ENCODE peak calls at places on chromosomes 12 and 14, in seven cellular contexts. One of them, this sample, is unnamed.

GRCh38 chr12:3119745-3120660 is 42.8 kb downstream of the TSPAN9 start:
- DNase-seq in dorsolateral prefrontal cortex: no peak
- DNase-seq in mucosa of descending colon: no peak
- DNase-seq in suprapubic skin: no peak
- DNase-seq in astrocyte: peak; percentile 66
- DNase-seq in IMR-90: peak; percentile 6
- DNase-seq in kidney: peak; percentile 91
- DNase-seq in this sample: peak; percentile 89

GRCh38 chr12:82300611-82301010 is 57.6 kb downstream of the CCDC59 start:
- DNase-seq in mucosa of descending colon: no peak
- DNase-seq in suprapubic skin: no peak
- DNase-seq in astrocyte: peak; percentile 14
- DNase-seq in kidney: no peak
- DNase-seq in dorsolateral prefrontal cortex: no peak
- DNase-seq in IMR-90: no peak
- DNase-seq in this sample: no peak

GRCh38 chr14:50038398-50039119 is 77.8 kb downstream of the VCPKMT start:
- DNase-seq in astrocyte: peak; percentile 95
- DNase-seq in dorsolateral prefrontal cortex: no peak
- DNase-seq in kidney: no peak
- DNase-seq in IMR-90: peak; percentile 98
- DNase-seq in mucosa of descending colon: no peak
- DNase-seq in suprapubic skin: no peak
- DNase-seq in this sample: peak; percentile 77

GRCh38 chr12:103758310-103759089 is 82.5 kb downstream of the NT5DC3 start:
- DNase-seq in suprapubic skin: no peak
- DNase-seq in kidney: no peak
- DNase-seq in IMR-90: no peak
- DNase-seq in astrocyte: no peak
- DNase-seq in dorsolateral prefrontal cortex: no peak
- DNase-seq in mucosa of descending colon: no peak
- DNase-seq in this sample: no peak

GRCh38 chr12:48925218-48925871 is at the start of gene FKBP11:
- DNase-seq in IMR-90: peak; percentile 26
- DNase-seq in astrocyte: peak; percentile 25
- DNase-seq in kidney: peak; percentile 91
- DNase-seq in dorsolateral prefrontal cortex: no peak
- DNase-seq in suprapubic skin: peak; percentile 86
- DNase-seq in mucosa of descending colon: peak; percentile 70
- DNase-seq in this sample: peak; percentile 57

GRCh38 chr14:50835280-50835679 is 4.3 kb upstream of the NIN start:
- DNase-seq in astrocyte: peak; percentile 41
- DNase-seq in mucosa of descending colon: no peak
- DNase-seq in suprapubic skin: no peak
- DNase-seq in kidney: no peak
- DNase-seq in dorsolateral prefrontal cortex: no peak
- DNase-seq in IMR-90: peak; percentile 73
- DNase-seq in this sample: no peak

GRCh38 chr14:90416649-90417237 is 19.9 kb downstream of the CALM1 start:
- DNase-seq in dorsolateral prefrontal cortex: no peak
- DNase-seq in IMR-90: no peak
- DNase-seq in suprapubic skin: no peak
- DNase-seq in mucosa of descending colon: no peak
- DNase-seq in kidney: no peak
- DNase-seq in astrocyte: no peak
- DNase-seq in this sample: no peak

GRCh38 chr14:78644824-78645559 is 474.8 kb downstream of the NRXN3 start:
- DNase-seq in kidney: no peak
- DNase-seq in mucosa of descending colon: no peak
- DNase-seq in IMR-90: no peak
- DNase-seq in astrocyte: no peak
- DNase-seq in dorsolateral prefrontal cortex: no peak
- DNase-seq in suprapubic skin: no peak
- DNase-seq in this sample: no peak

GRCh38 chr14:99944241-99944651 is 121.0 kb upstream of the EVL start:
- DNase-seq in astrocyte: no peak
- DNase-seq in kidney: no peak
- DNase-seq in dorsolateral prefrontal cortex: no peak
- DNase-seq in IMR-90: no peak
- DNase-seq in mucosa of descending colon: peak; percentile 53
- DNase-seq in suprapubic skin: no peak
- DNase-seq in this sample: no peak

GRCh38 chr12:92537235-92537960 is 165.4 kb upstream of the PLEKHG7 start:
- DNase-seq in dorsolateral prefrontal cortex: no peak
- DNase-seq in kidney: no peak
- DNase-seq in mucosa of descending colon: no peak
- DNase-seq in suprapubic skin: no peak
- DNase-seq in astrocyte: peak; percentile 33
- DNase-seq in IMR-90: no peak
- DNase-seq in this sample: no peak

GRCh38 chr14:99459491-99460100 is 21.1 kb downstream of the SETD3 start:
- DNase-seq in IMR-90: no peak
- DNase-seq in mucosa of descending colon: no peak
- DNase-seq in suprapubic skin: no peak
- DNase-seq in kidney: no peak
- DNase-seq in astrocyte: no peak
- DNase-seq in dorsolateral prefrontal cortex: no peak
- DNase-seq in this sample: peak; percentile 51

GRCh38 chr14:35123388-35123703 is 994 bp downstream of the PRORP start:
- DNase-seq in astrocyte: no peak
- DNase-seq in suprapubic skin: no peak
- DNase-seq in IMR-90: no peak
- DNase-seq in mucosa of descending colon: no peak
- DNase-seq in dorsolateral prefrontal cortex: no peak
- DNase-seq in kidney: no peak
- DNase-seq in this sample: no peak

GRCh38 chr12:92292016-92292415 is 146.4 kb upstream of the BTG1 start:
- DNase-seq in IMR-90: peak; percentile 47
- DNase-seq in kidney: no peak
- DNase-seq in mucosa of descending colon: no peak
- DNase-seq in dorsolateral prefrontal cortex: no peak
- DNase-seq in suprapubic skin: no peak
- DNase-seq in astrocyte: no peak
- DNase-seq in this sample: peak; percentile 82

GRCh38 chr14:103561381-103562134 is 899 bp downstream of the BAG5 start:
- DNase-seq in mucosa of descending colon: peak; percentile 48
- DNase-seq in IMR-90: peak; percentile 49
- DNase-seq in suprapubic skin: no peak
- DNase-seq in kidney: peak; percentile 80
- DNase-seq in astrocyte: peak; percentile 45
- DNase-seq in dorsolateral prefrontal cortex: no peak
- DNase-seq in this sample: peak; percentile 60

GRCh38 chr12:92955997-92956663 is 27.0 kb upstream of the EEA1 start:
- DNase-seq in mucosa of descending colon: no peak
- DNase-seq in suprapubic skin: no peak
- DNase-seq in kidney: no peak
- DNase-seq in IMR-90: peak; percentile 79
- DNase-seq in dorsolateral prefrontal cortex: no peak
- DNase-seq in astrocyte: peak; percentile 86
- DNase-seq in this sample: peak; percentile 82

GRCh38 chr12:50387487-50387886 is 8.9 kb downstream of the FAM186A start:
- DNase-seq in astrocyte: no peak
- DNase-seq in kidney: no peak
- DNase-seq in IMR-90: no peak
- DNase-seq in mucosa of descending colon: no peak
- DNase-seq in dorsolateral prefrontal cortex: no peak
- DNase-seq in suprapubic skin: no peak
- DNase-seq in this sample: peak; percentile 89

GRCh38 chr12:50508420-50508819 is 3.6 kb downstream of the DIP2B start:
- DNase-seq in IMR-90: no peak
- DNase-seq in suprapubic skin: no peak
- DNase-seq in mucosa of descending colon: no peak
- DNase-seq in astrocyte: no peak
- DNase-seq in dorsolateral prefrontal cortex: no peak
- DNase-seq in kidney: no peak
- DNase-seq in this sample: peak; percentile 32

GRCh38 chr14:64060648-64061096 is 207.9 kb downstream of the SYNE2 start:
- DNase-seq in astrocyte: no peak
- DNase-seq in IMR-90: no peak
- DNase-seq in kidney: no peak
- DNase-seq in suprapubic skin: no peak
- DNase-seq in mucosa of descending colon: peak; percentile 59
- DNase-seq in dorsolateral prefrontal cortex: no peak
- DNase-seq in this sample: peak; percentile 51

GRCh38 chr14:59333668-59334067 is 131.5 kb downstream of the GPR135 start:
- DNase-seq in IMR-90: peak; percentile 95
- DNase-seq in suprapubic skin: no peak
- DNase-seq in kidney: no peak
- DNase-seq in mucosa of descending colon: peak; percentile 10
- DNase-seq in astrocyte: peak; percentile 95
- DNase-seq in dorsolateral prefrontal cortex: no peak
- DNase-seq in this sample: peak; percentile 97

GRCh38 chr12:109542014-109542413 is 31.3 kb downstream of the MMAB start:
- DNase-seq in IMR-90: peak; percentile 66
- DNase-seq in astrocyte: peak; percentile 70
- DNase-seq in dorsolateral prefrontal cortex: no peak
- DNase-seq in suprapubic skin: no peak
- DNase-seq in mucosa of descending colon: no peak
- DNase-seq in kidney: no peak
- DNase-seq in this sample: no peak

GRCh38 chr12:31750747-31751039 is 21.9 kb upstream of the AMN1 start:
- DNase-seq in dorsolateral prefrontal cortex: no peak
- DNase-seq in mucosa of descending colon: no peak
- DNase-seq in IMR-90: no peak
- DNase-seq in kidney: no peak
- DNase-seq in astrocyte: no peak
- DNase-seq in suprapubic skin: no peak
- DNase-seq in this sample: no peak

GRCh38 chr12:31752450-31752849 is 23.6 kb upstream of the AMN1 start:
- DNase-seq in dorsolateral prefrontal cortex: no peak
- DNase-seq in kidney: no peak
- DNase-seq in astrocyte: no peak
- DNase-seq in IMR-90: no peak
- DNase-seq in mucosa of descending colon: no peak
- DNase-seq in suprapubic skin: no peak
- DNase-seq in this sample: no peak

GRCh38 chr12:31745242-31745641 is 16.4 kb upstream of the AMN1 start:
- DNase-seq in suprapubic skin: no peak
- DNase-seq in astrocyte: no peak
- DNase-seq in IMR-90: no peak
- DNase-seq in dorsolateral prefrontal cortex: no peak
- DNase-seq in kidney: no peak
- DNase-seq in mucosa of descending colon: no peak
- DNase-seq in this sample: no peak

GRCh38 chr12:31749024-31749704 is 20.3 kb upstream of the AMN1 start:
- DNase-seq in kidney: no peak
- DNase-seq in IMR-90: peak; percentile 98
- DNase-seq in mucosa of descending colon: peak; percentile 91
- DNase-seq in suprapubic skin: no peak
- DNase-seq in astrocyte: peak; percentile 99
- DNase-seq in dorsolateral prefrontal cortex: no peak
- DNase-seq in this sample: peak; percentile 93
- H3K4me3 ChIP-seq in kidney: no peak overlapping the region
- H3K4me3 ChIP-seq in IMR-90: no peak overlapping the region
- H3K4me3 ChIP-seq in mucosa of descending colon: no peak overlapping the region
- H3K4me3 ChIP-seq in suprapubic skin: no peak overlapping the region
- H3K4me3 ChIP-seq in astrocyte: no peak overlapping the region
- H3K4me3 ChIP-seq in dorsolateral prefrontal cortex: no peak overlapping the region
- H3K4me3 ChIP-seq in this sample: no peak overlapping the region

GRCh38 chr12:94831081-94831747 is 172.3 kb downstream of the NDUFA12 start:
- DNase-seq in IMR-90: no peak
- DNase-seq in dorsolateral prefrontal cortex: no peak
- DNase-seq in kidney: no peak
- DNase-seq in suprapubic skin: no peak
- DNase-seq in mucosa of descending colon: peak; percentile 37
- DNase-seq in astrocyte: no peak
- DNase-seq in this sample: no peak
- H3K4me3 ChIP-seq in IMR-90: no peak overlapping the region
- H3K4me3 ChIP-seq in dorsolateral prefrontal cortex: no peak overlapping the region
- H3K4me3 ChIP-seq in kidney: no peak overlapping the region
- H3K4me3 ChIP-seq in suprapubic skin: no peak overlapping the region
- H3K4me3 ChIP-seq in mucosa of descending colon: no peak overlapping the region
- H3K4me3 ChIP-seq in astrocyte: no peak overlapping the region
- H3K4me3 ChIP-seq in this sample: no peak overlapping the region

GRCh38 chr14:102235275-102235897 is 69.6 kb downstream of the MOK start:
- DNase-seq in kidney: peak; percentile 89
- DNase-seq in IMR-90: peak; percentile 89
- DNase-seq in dorsolateral prefrontal cortex: peak; percentile 62
- DNase-seq in mucosa of descending colon: peak; percentile 91
- DNase-seq in suprapubic skin: no peak
- DNase-seq in astrocyte: peak; percentile 77
- DNase-seq in this sample: peak; percentile 87

GRCh38 chr14:102238766-102239165 is 66.2 kb downstream of the MOK start:
- DNase-seq in kidney: no peak
- DNase-seq in dorsolateral prefrontal cortex: no peak
- DNase-seq in astrocyte: no peak
- DNase-seq in suprapubic skin: no peak
- DNase-seq in mucosa of descending colon: no peak
- DNase-seq in IMR-90: no peak
- DNase-seq in this sample: no peak

GRCh38 chr14:102238131-102238530 is 66.8 kb downstream of the MOK start:
- DNase-seq in IMR-90: peak; percentile 40
- DNase-seq in mucosa of descending colon: no peak
- DNase-seq in astrocyte: no peak
- DNase-seq in suprapubic skin: no peak
- DNase-seq in kidney: no peak
- DNase-seq in dorsolateral prefrontal cortex: no peak
- DNase-seq in this sample: no peak

GRCh38 chr14:102234331-102235264 is 70.4 kb downstream of the MOK start:
- DNase-seq in mucosa of descending colon: no peak
- DNase-seq in suprapubic skin: no peak
- DNase-seq in kidney: no peak
- DNase-seq in IMR-90: no peak
- DNase-seq in astrocyte: no peak
- DNase-seq in dorsolateral prefrontal cortex: no peak
- DNase-seq in this sample: peak; percentile 31

DNA sequence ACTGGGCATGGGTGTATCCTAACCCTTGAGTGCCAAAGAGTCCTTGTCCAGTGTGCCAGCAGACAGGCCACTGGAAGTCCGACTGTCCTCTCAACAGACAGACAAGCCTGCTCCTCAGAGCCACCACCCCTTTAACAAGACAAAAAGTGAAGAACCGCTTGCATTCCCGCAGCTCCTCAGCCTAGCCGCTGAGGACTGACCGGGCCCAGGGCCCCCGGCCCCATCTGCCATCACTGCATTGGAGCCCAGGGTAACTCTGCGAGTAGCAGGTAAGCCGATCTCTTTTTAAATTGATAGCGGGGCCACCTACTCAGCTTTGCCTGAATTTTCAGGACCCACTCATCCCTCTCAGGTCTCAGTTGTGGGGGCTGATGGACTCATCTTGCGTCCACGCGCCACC is 68.9 kb downstream of the MOK start:
- DNase-seq in mucosa of descending colon: no peak
- DNase-seq in suprapubic skin: no peak
- DNase-seq in astrocyte: no peak
- DNase-seq in IMR-90: no peak
- DNase-seq in kidney: no peak
- DNase-seq in dorsolateral prefrontal cortex: no peak
- DNase-seq in this sample: no peak
- H3K4me3 ChIP-seq in mucosa of descending colon: no peak overlapping the region
- H3K4me3 ChIP-seq in suprapubic skin: no peak overlapping the region
- H3K4me3 ChIP-seq in astrocyte: no peak overlapping the region
- H3K4me3 ChIP-seq in IMR-90: no peak overlapping the region
- H3K4me3 ChIP-seq in kidney: no peak overlapping the region
- H3K4me3 ChIP-seq in dorsolateral prefrontal cortex: no peak overlapping the region
- H3K4me3 ChIP-seq in this sample: no peak overlapping the region

GRCh38 chr12:90015228-90015627 is 306.6 kb upstream of the ATP2B1 start:
- DNase-seq in kidney: no peak
- DNase-seq in IMR-90: peak; percentile 16
- DNase-seq in mucosa of descending colon: no peak
- DNase-seq in dorsolateral prefrontal cortex: no peak
- DNase-seq in suprapubic skin: no peak
- DNase-seq in astrocyte: peak; percentile 73
- DNase-seq in this sample: no peak
- H3K4me3 ChIP-seq in kidney: no peak overlapping the region
- H3K4me3 ChIP-seq in IMR-90: no peak overlapping the region
- H3K4me3 ChIP-seq in mucosa of descending colon: no peak overlapping the region
- H3K4me3 ChIP-seq in dorsolateral prefrontal cortex: no peak overlapping the region
- H3K4me3 ChIP-seq in suprapubic skin: no peak overlapping the region
- H3K4me3 ChIP-seq in astrocyte: no peak overlapping the region
- H3K4me3 ChIP-seq in this sample: no peak overlapping the region

GRCh38 chr12:20040194-20040593 is 328.1 kb upstream of the PDE3A start:
- DNase-seq in dorsolateral prefrontal cortex: no peak
- DNase-seq in suprapubic skin: no peak
- DNase-seq in astrocyte: no peak
- DNase-seq in IMR-90: no peak
- DNase-seq in mucosa of descending colon: no peak
- DNase-seq in kidney: no peak
- DNase-seq in this sample: no peak
- H3K4me3 ChIP-seq in dorsolateral prefrontal cortex: no peak overlapping the region
- H3K4me3 ChIP-seq in suprapubic skin: no peak overlapping the region
- H3K4me3 ChIP-seq in astrocyte: no peak overlapping the region
- H3K4me3 ChIP-seq in IMR-90: no peak overlapping the region
- H3K4me3 ChIP-seq in mucosa of descending colon: no peak overlapping the region
- H3K4me3 ChIP-seq in kidney: no peak overlapping the region
- H3K4me3 ChIP-seq in this sample: no peak overlapping the region

This sample was measured in fibroblast of villous mesenchyme.